ENCODE peak calls at places on chromosomes 6 and 20, in seven cellular contexts. B, Y, P, F, T, M and G are unnamed samples.
A peak's percentile ranks its signal among the peaks of the same experiment; 100 is the strongest.

GRCh38 chr20:6416371-6416770 is 293.5 kb upstream of the FERMT1 start:
- DNase-seq in B (no peak), Y (no peak), F (no peak), M (no peak), P (no peak), T (no peak), G (no peak)

GRCh38 chr6:118783931-118784528 is 109.9 kb upstream of the ASF1A start:
- DNase-seq in F (no peak), B (no peak), P (no peak), T (no peak), Y (no peak), M (no peak), G (no peak)

GRCh38 chr6:13181398-13181797 is 146.9 kb downstream of the TBC1D7 start:
- DNase-seq in T (no peak), Y (no peak), B (peak; percentile 52), M (no peak), P (peak; percentile 73), F (no peak), G (no peak)

GRCh38 chr6:143969077-143969476 is 39.0 kb downstream of the PLAGL1 start:
- DNase-seq in P (no peak), T (no peak), M (no peak), B (no peak), Y (no peak), F (peak; percentile 32), G (no peak)

GRCh38 chr20:56627122-56628014 is 1.7 kb upstream of the TFAP2C start:
- DNase-seq in M (no peak), Y (no peak), B (peak; percentile 26), T (no peak), F (no peak), P (no peak), G (no peak)

GRCh38 chr20:63178889-63179751 is 36.8 kb downstream of the YTHDF1 start:
- DNase-seq in M (no peak), F (peak; percentile 69), T (no peak), B (peak; percentile 82), Y (peak; percentile 18), P (no peak), G (no peak)

GRCh38 chr20:33522256-33522820 is 32.4 kb downstream of the CBFA2T2 start:
- DNase-seq in P (no peak), F (peak; percentile 9), T (no peak), B (no peak), M (no peak), Y (no peak), G (no peak)

GRCh38 chr20:23435675-23436539 is 3.6 kb upstream of the CSTL1 start:
- DNase-seq in T (no peak), B (peak; percentile 60), F (no peak), M (no peak), P (peak; percentile 86), Y (no peak), G (no peak)

GRCh38 chr6:23174781-23175361 is 605.5 kb downstream of the HDGFL1 start:
- DNase-seq in Y (peak; percentile 55), P (no peak), B (no peak), F (no peak), T (no peak), M (no peak), G (peak; percentile 75)

GRCh38 chr6:43768983-43769525 is 957 bp upstream of the VEGFA start:
- DNase-seq in Y (no peak), M (no peak), F (no peak), T (no peak), P (no peak), B (peak; percentile 73), G (no peak)

GRCh38 chr6:41428402-41428994 is 93.1 kb downstream of the NCR2 start:
- DNase-seq in P (no peak), B (no peak), Y (no peak), F (no peak), T (no peak), M (no peak), G (no peak)

GRCh38 chr6:27205375-27206278 is 41.9 kb upstream of the PRSS16 start:
- DNase-seq in M (no peak), B (peak; percentile 25), T (no peak), P (no peak), Y (no peak), F (peak; percentile 79), G (no peak)

GRCh38 chr6:123803862-123804681 is at the start of gene NKAIN2:
- DNase-seq in F (no peak), B (no peak), P (no peak), Y (no peak), T (no peak), M (no peak), G (no peak)

GRCh38 chr6:116010400-116011095 is 50.1 kb downstream of the FRK start:
- DNase-seq in B (peak; percentile 40), Y (peak; percentile 67), P (peak; percentile 75), T (peak; percentile 17), F (peak; percentile 77), M (no peak), G (peak; percentile 62)

GRCh38 chr20:46609043-46609442 is 42.2 kb downstream of the SLC13A3 start:
- DNase-seq in F (no peak), M (no peak), Y (no peak), T (no peak), P (no peak), B (no peak), G (no peak)

GRCh38 chr6:31585531-31585930 is 546 bp upstream of the LST1 start:
- DNase-seq in F (peak; percentile 69), M (no peak), P (peak; percentile 50), T (no peak), B (no peak), Y (peak; percentile 26), G (no peak)

GRCh38 chr6:161486903-161487531 is 213.2 kb upstream of the AGPAT4 start:
- DNase-seq in F (no peak), B (no peak), T (no peak), M (no peak), P (no peak), Y (no peak), G (no peak)

GRCh38 chr6:16700202-16700997 is 60.9 kb downstream of the ATXN1 start:
- DNase-seq in Y (no peak), P (no peak), M (no peak), F (no peak), B (no peak), T (no peak), G (no peak)

GRCh38 chr20:57680131-57680716 is 29.6 kb downstream of the PMEPA1 start:
- DNase-seq in P (no peak), F (no peak), Y (no peak), M (peak; percentile 86), T (no peak), B (no peak), G (no peak)

GRCh38 chr20:38002422-38002821 is 30.8 kb downstream of the TTI1 start:
- DNase-seq in F (peak; percentile 46), M (no peak), B (peak; percentile 68), Y (no peak), P (no peak), T (no peak), G (no peak)

GRCh38 chr6:80618953-80619352 is 512.5 kb downstream of the BCKDHB start:
- DNase-seq in M (no peak), T (no peak), P (no peak), Y (no peak), B (no peak), F (no peak), G (no peak)

GRCh38 chr20:58349586-58349985 is 39.4 kb upstream of the VAPB start:
- DNase-seq in P (no peak), F (no peak), T (no peak), B (peak; percentile 9), M (no peak), Y (no peak), G (no peak)

GRCh38 chr6:99485395-99485773 is 29.8 kb downstream of the USP45 start:
- DNase-seq in P (no peak), T (no peak), M (no peak), Y (no peak), B (no peak), F (no peak), G (no peak)

GRCh38 chr6:102485480-102485879 is 1092.0 kb downstream of the GRIK2 start:
- DNase-seq in P (no peak), M (no peak), F (no peak), B (no peak), Y (no peak), T (no peak), G (no peak)

GRCh38 chr6:130742282-130742681 is 84.9 kb upstream of the SMLR1 start:
- DNase-seq in P (no peak), T (no peak), M (no peak), F (no peak), B (no peak), Y (no peak), G (no peak)

GRCh38 chr6:33692078-33692759 is 19.3 kb downstream of the UQCC2 start:
- DNase-seq in P (no peak), Y (no peak), B (no peak), F (no peak), T (no peak), M (no peak), G (no peak)
- H3K4me1 ChIP-seq in P (no peaks in the 10 kb centered on the region), Y (peaks cover 5% of the 10 kb centered on the region), B (peaks cover 31% of the 10 kb centered on the region), F (peaks cover 30% of the 10 kb centered on the region), T (peaks cover 3% of the 10 kb centered on the region), M (peaks cover 28% of the 10 kb centered on the region), G (peaks cover 38% of the 10 kb centered on the region)

GRCh38 chr6:149129401-149130077 is 188.0 kb upstream of the TAB2 start:
- DNase-seq in P (no peak), M (no peak), B (no peak), Y (no peak), F (peak; percentile 62), T (no peak), G (no peak)
- TF ChIP-seq SIN3A in P (no peak), M (no peak), B (no peak), Y (no peak), F (no peak), T (no peak), G (no peak)

GRCh38 chr6:111551521-111552231 is 54.0 kb downstream of the TRAF3IP2 start:
- DNase-seq in F (peak; percentile 23), P (peak; percentile 52), Y (no peak), T (no peak), B (no peak), M (no peak), G (no peak)

GRCh38 chr6:111555041-111555440 is 50.6 kb downstream of the TRAF3IP2 start:
- DNase-seq in M (no peak), F (no peak), P (no peak), T (no peak), Y (no peak), B (no peak), G (no peak)

GRCh38 chr6:111552241-111552744 is 53.4 kb downstream of the TRAF3IP2 start:
- DNase-seq in M (no peak), P (no peak), T (peak; percentile 51), F (peak; percentile 25), B (peak; percentile 55), Y (no peak), G (peak; percentile 46)

GRCh38 chr6:111552999-111553398 is 52.7 kb downstream of the TRAF3IP2 start:
- DNase-seq in P (no peak), F (no peak), M (no peak), T (no peak), Y (no peak), B (no peak), G (no peak)

DNA sequence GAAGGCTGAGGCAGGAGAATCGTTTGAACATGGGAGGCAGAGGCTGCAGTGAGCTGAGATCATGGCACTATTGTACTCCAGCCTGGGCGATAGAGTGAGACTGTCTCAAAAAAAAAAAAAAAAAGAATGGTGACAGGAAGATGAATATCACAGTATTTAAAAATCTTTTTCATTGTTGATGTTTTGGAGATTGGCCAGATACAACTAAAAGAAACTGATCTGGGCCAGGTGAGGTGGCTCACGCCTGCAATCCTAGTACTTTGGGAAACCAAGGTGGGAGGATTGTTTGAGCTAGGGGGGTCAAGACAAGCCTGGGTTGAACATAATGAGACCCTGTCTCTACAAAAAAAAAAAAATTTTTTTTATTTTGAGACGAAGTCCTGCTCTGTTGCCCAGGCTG is 52.1 kb downstream of the TRAF3IP2 start:
- DNase-seq in P (no peak), B (no peak), M (no peak), F (no peak), Y (no peak), T (no peak), G (no peak)
- H3K4me1 ChIP-seq in P (peaks cover 16% of the 10 kb centered on the region), B (peaks cover 35% of the 10 kb centered on the region), M (no peaks in the 10 kb centered on the region), F (peaks cover 5% of the 10 kb centered on the region), Y (peaks cover 46% of the 10 kb centered on the region), T (peaks cover 5% of the 10 kb centered on the region), G (peaks cover 73% of the 10 kb centered on the region)

GRCh38 chr6:67722861-67723261 is 912.2 kb upstream of the ADGRB3 start:
- DNase-seq in F (no peak), P (no peak), M (no peak), B (no peak), T (no peak), Y (no peak), G (no peak)
- TF ChIP-seq SIN3A in F (no peak), P (no peak), M (no peak), B (no peak), T (no peak), Y (no peak), G (no peak)